ENCODE peak calls at places on chromosomes 2 and 18, in six cellular contexts. One of them, this sample, is unnamed.

GRCh38 chr2:11692966-11693521 is 23.0 kb upstream of the NTSR2 start:
- DNase-seq in cardiac fibroblast: peak
- DNase-seq in AG04449: no peak
- DNase-seq in H9: peak
- DNase-seq in T-helper 1 cell: peak
- DNase-seq in sciatic nerve: no peak
- DNase-seq in this sample: peak

GRCh38 chr2:167756427-167756826 is 491.0 kb downstream of the STK39 start:
- DNase-seq in cardiac fibroblast: peak
- DNase-seq in AG04449: no peak
- DNase-seq in H9: no peak
- DNase-seq in T-helper 1 cell: no peak
- DNase-seq in sciatic nerve: no peak
- DNase-seq in this sample: peak

GRCh38 chr2:1572638-1573037 is 159.4 kb downstream of the TPO start:
- DNase-seq in cardiac fibroblast: peak
- DNase-seq in AG04449: no peak
- DNase-seq in H9: peak
- DNase-seq in T-helper 1 cell: no peak
- DNase-seq in sciatic nerve: peak
- DNase-seq in this sample: peak

GRCh38 chr2:73284296-73285161 is at the start of gene FBXO41:
- DNase-seq in cardiac fibroblast: peak
- DNase-seq in AG04449: no peak
- DNase-seq in H9: peak
- DNase-seq in T-helper 1 cell: peak
- DNase-seq in sciatic nerve: no peak
- DNase-seq in this sample: no peak

GRCh38 chr2:16745466-16745865 is 79.8 kb upstream of the CYRIA start:
- DNase-seq in cardiac fibroblast: no peak
- DNase-seq in AG04449: no peak
- DNase-seq in H9: no peak
- DNase-seq in T-helper 1 cell: no peak
- DNase-seq in sciatic nerve: no peak
- DNase-seq in this sample: peak

GRCh38 chr2:101360229-101360628 is 27.1 kb downstream of the CREG2 start:
- DNase-seq in cardiac fibroblast: no peak
- DNase-seq in AG04449: no peak
- DNase-seq in H9: no peak
- DNase-seq in T-helper 1 cell: no peak
- DNase-seq in sciatic nerve: no peak
- DNase-seq in this sample: peak

GRCh38 chr2:217372794-217373193 is 512.9 kb upstream of the TNP1 start:
- DNase-seq in cardiac fibroblast: no peak
- DNase-seq in AG04449: no peak
- DNase-seq in H9: no peak
- DNase-seq in T-helper 1 cell: no peak
- DNase-seq in sciatic nerve: no peak
- DNase-seq in this sample: no peak

GRCh38 chr2:12202702-12203101 is 456.3 kb downstream of the LPIN1 start:
- DNase-seq in cardiac fibroblast: peak
- DNase-seq in AG04449: no peak
- DNase-seq in H9: no peak
- DNase-seq in T-helper 1 cell: no peak
- DNase-seq in sciatic nerve: no peak
- DNase-seq in this sample: no peak

GRCh38 chr18:76496200-76496890 is 1.3 kb upstream of the ZNF516 start:
- DNase-seq in cardiac fibroblast: peak
- DNase-seq in AG04449: no peak
- DNase-seq in H9: peak
- DNase-seq in T-helper 1 cell: peak
- DNase-seq in sciatic nerve: peak
- DNase-seq in this sample: peak

GRCh38 chr2:224421065-224421464 is 19.2 kb upstream of the FAM124B start:
- DNase-seq in cardiac fibroblast: no peak
- DNase-seq in AG04449: no peak
- DNase-seq in H9: no peak
- DNase-seq in T-helper 1 cell: no peak
- DNase-seq in sciatic nerve: no peak
- DNase-seq in this sample: no peak

GRCh38 chr2:85401844-85402243 is 8.3 kb downstream of the CAPG start:
- DNase-seq in cardiac fibroblast: no peak
- DNase-seq in AG04449: no peak
- DNase-seq in H9: no peak
- DNase-seq in T-helper 1 cell: no peak
- DNase-seq in sciatic nerve: no peak
- DNase-seq in this sample: no peak

GRCh38 chr18:73060666-73061270 is 193.0 kb upstream of the NETO1 start:
- DNase-seq in cardiac fibroblast: peak
- DNase-seq in AG04449: no peak
- DNase-seq in H9: no peak
- DNase-seq in T-helper 1 cell: no peak
- DNase-seq in sciatic nerve: no peak
- DNase-seq in this sample: no peak

GRCh38 chr2:174120346-174120745 is 128.0 kb downstream of the OLA1 start:
- DNase-seq in cardiac fibroblast: no peak
- DNase-seq in AG04449: no peak
- DNase-seq in H9: no peak
- DNase-seq in T-helper 1 cell: no peak
- DNase-seq in sciatic nerve: no peak
- DNase-seq in this sample: no peak

GRCh38 chr2:186113284-186113683 is 372.8 kb upstream of the ZC3H15 start:
- DNase-seq in cardiac fibroblast: no peak
- DNase-seq in AG04449: no peak
- DNase-seq in H9: no peak
- DNase-seq in T-helper 1 cell: no peak
- DNase-seq in sciatic nerve: no peak
- DNase-seq in this sample: no peak

GRCh38 chr18:75475228-75475627 is 47.7 kb upstream of the SMIM21 start:
- DNase-seq in cardiac fibroblast: peak
- DNase-seq in AG04449: peak
- DNase-seq in H9: no peak
- DNase-seq in T-helper 1 cell: no peak
- DNase-seq in sciatic nerve: no peak
- DNase-seq in this sample: no peak

GRCh38 chr2:39377226-39377939 is 59.7 kb downstream of the MAP4K3 start:
- DNase-seq in cardiac fibroblast: peak
- DNase-seq in AG04449: no peak
- DNase-seq in H9: no peak
- DNase-seq in T-helper 1 cell: no peak
- DNase-seq in sciatic nerve: no peak
- DNase-seq in this sample: no peak

GRCh38 chr2:216151313-216152030 is 42.3 kb downstream of the XRCC5 start:
- DNase-seq in cardiac fibroblast: no peak
- DNase-seq in AG04449: no peak
- DNase-seq in H9: no peak
- DNase-seq in T-helper 1 cell: no peak
- DNase-seq in sciatic nerve: no peak
- DNase-seq in this sample: no peak

GRCh38 chr18:32346667-32347066 is 124.0 kb downstream of the GAREM1 start:
- DNase-seq in cardiac fibroblast: peak
- DNase-seq in AG04449: no peak
- DNase-seq in H9: no peak
- DNase-seq in T-helper 1 cell: no peak
- DNase-seq in sciatic nerve: no peak
- DNase-seq in this sample: no peak

GRCh38 chr2:714005-714741 is 37.0 kb upstream of the TMEM18 start:
- DNase-seq in cardiac fibroblast: peak
- DNase-seq in AG04449: no peak
- DNase-seq in H9: no peak
- DNase-seq in T-helper 1 cell: no peak
- DNase-seq in sciatic nerve: no peak
- DNase-seq in this sample: peak

GRCh38 chr2:26384183-26384582 is 17.5 kb upstream of the DRC1 start:
- DNase-seq in cardiac fibroblast: no peak
- DNase-seq in AG04449: no peak
- DNase-seq in H9: no peak
- DNase-seq in T-helper 1 cell: no peak
- DNase-seq in sciatic nerve: no peak
- DNase-seq in this sample: no peak

GRCh38 chr2:95374916-95375471 is 27.5 kb upstream of the FAHD2A start:
- DNase-seq in cardiac fibroblast: peak
- DNase-seq in AG04449: no peak
- DNase-seq in H9: peak
- DNase-seq in T-helper 1 cell: no peak
- DNase-seq in sciatic nerve: no peak
- DNase-seq in this sample: no peak

GRCh38 chr2:135984199-135985017 is 1.0 kb downstream of the DARS1 start:
- DNase-seq in cardiac fibroblast: no peak
- DNase-seq in AG04449: no peak
- DNase-seq in H9: no peak
- DNase-seq in T-helper 1 cell: no peak
- DNase-seq in sciatic nerve: no peak
- DNase-seq in this sample: no peak

GRCh38 chr2:30235008-30235655 is 3.8 kb downstream of the LBH start:
- DNase-seq in cardiac fibroblast: no peak
- DNase-seq in AG04449: no peak
- DNase-seq in H9: no peak
- DNase-seq in T-helper 1 cell: peak
- DNase-seq in sciatic nerve: peak
- DNase-seq in this sample: no peak